ENCODE peak calls at places on chromosomes 5 and 9, in six cellular contexts. K is pancreas; Q is CD8-positive, alpha-beta T cell; P is IMR-90; G is tibial nerve; Y is adrenal gland. T is an unnamed sample. For H3K4me1, the result is how much of the 10 kb centered on the place peaks cover.

GRCh38 chr5:43661102-43661501 is 58.1 kb downstream of the NNT start:
- DNase-seq in K (no peak), Q (no peak), P (peak), G (peak), Y (peak), T (no peak)

GRCh38 chr5:112186401-112186990 is 232.6 kb downstream of the EPB41L4A start:
- DNase-seq in K (no peak), Q (no peak), P (peak), G (peak), Y (no peak), T (no peak)

GRCh38 chr5:33641722-33642505 is 201.1 kb downstream of the TARS1 start:
- DNase-seq in K (peak), Q (no peak), P (peak), G (no peak), Y (no peak), T (no peak)

GRCh38 chr5:71865665-71866320 is 146.7 kb downstream of the CARTPT start:
- DNase-seq in K (no peak), Q (no peak), P (no peak), G (no peak), Y (no peak), T (no peak)

GRCh38 chr5:138705007-138705406 is 48.2 kb upstream of the CTNNA1 start:
- DNase-seq in K (no peak), Q (no peak), P (no peak), G (no peak), Y (no peak), T (no peak)

GRCh38 chr9:93590609-93591234 is 14.3 kb downstream of the PHF2 start:
- DNase-seq in K (no peak), Q (no peak), P (no peak), G (no peak), Y (peak), T (no peak)

GRCh38 chr9:132078369-132079356 is 1.0 kb downstream of the MED27 start:
- DNase-seq in K (no peak), Q (no peak), P (peak), G (peak), Y (peak), T (no peak)

GRCh38 chr9:1267141-1267570 is 217.0 kb downstream of the DMRT2 start:
- DNase-seq in K (no peak), Q (no peak), P (no peak), G (no peak), Y (no peak), T (no peak)

GRCh38 chr9:34623386-34624235 is 3.3 kb upstream of the DCTN3 start:
- DNase-seq in K (no peak), Q (no peak), P (no peak), G (no peak), Y (no peak), T (no peak)

GRCh38 chr5:172910828-172911627 is 48.2 kb upstream of the RPL26L1 start:
- DNase-seq in K (peak), Q (no peak), P (peak), G (peak), Y (peak), T (peak)

GRCh38 chr9:126609191-126609590 is 4.5 kb upstream of the LMX1B start:
- DNase-seq in K (no peak), Q (no peak), P (no peak), G (no peak), Y (no peak), T (no peak)

GRCh38 chr5:57033103-57033502 is 81.2 kb upstream of the MIER3 start:
- DNase-seq in K (no peak), Q (no peak), P (no peak), G (no peak), Y (peak), T (no peak)

GRCh38 chr9:4796988-4797956 is 4.5 kb downstream of the RCL1 start:
- DNase-seq in K (no peak), Q (no peak), P (peak), G (peak), Y (peak), T (no peak)

GRCh38 chr5:159982421-159983173 is 26.3 kb upstream of the TTC1 start:
- DNase-seq in K (no peak), Q (no peak), P (no peak), G (no peak), Y (no peak), T (no peak)

GRCh38 chr9:135857371-135857786 is 50.0 kb downstream of the CAMSAP1 start:
- DNase-seq in K (no peak), Q (no peak), P (peak), G (no peak), Y (no peak), T (no peak)

GRCh38 chr9:5884191-5884590 is 6.5 kb upstream of the MLANA start:
- DNase-seq in K (no peak), Q (no peak), P (no peak), G (no peak), Y (no peak), T (no peak)

GRCh38 chr5:150665044-150665443 is 4.0 kb downstream of the MYOZ3 start:
- DNase-seq in K (no peak), Q (no peak), P (peak), G (no peak), Y (no peak), T (no peak)

GRCh38 chr5:125140855-125141254 is 394.4 kb upstream of the ZNF608 start:
- DNase-seq in K (no peak), Q (no peak), P (peak), G (no peak), Y (no peak), T (no peak)

GRCh38 chr5:100667021-100667671 is 132.0 kb downstream of the FAM174A start:
- DNase-seq in K (no peak), Q (no peak), P (peak), G (peak), Y (no peak), T (no peak)

GRCh38 chr5:43042176-43042625 is 2.1 kb upstream of the ANXA2R start:
- DNase-seq in K (peak), Q (peak), P (peak), G (peak), Y (peak), T (peak)

GRCh38 chr5:42268630-42269029 is 154.6 kb upstream of the GHR start:
- DNase-seq in K (no peak), Q (no peak), P (peak), G (no peak), Y (no peak), T (no peak)

GRCh38 chr9:27865031-27865438 is 291.8 kb upstream of the C9orf72 start:
- DNase-seq in K (no peak), Q (no peak), P (no peak), G (no peak), Y (no peak), T (no peak)

GRCh38 chr5:159341914-159342313 is 11.6 kb upstream of the IL12B start:
- DNase-seq in K (no peak), Q (peak), P (peak), G (peak), Y (peak), T (peak)

GRCh38 chr9:27423919-27424710 is 100.0 kb upstream of the IFNK start:
- DNase-seq in K (no peak), Q (no peak), P (no peak), G (no peak), Y (no peak), T (no peak)

GRCh38 chr5:57795203-57795602 is 312.6 kb upstream of the ACTBL2 start:
- DNase-seq in K (no peak), Q (no peak), P (no peak), G (no peak), Y (no peak), T (no peak)

GRCh38 chr5:73486119-73486899 is 11.9 kb upstream of the BTF3 start:
- DNase-seq in K (no peak), Q (no peak), P (no peak), G (no peak), Y (no peak), T (no peak)

GRCh38 chr9:40926404-40927259 is 201.8 kb downstream of the FOXD4L6 start:
- DNase-seq in K (no peak), Q (no peak), P (no peak), G (no peak), Y (no peak), T (no peak)

GRCh38 chr9:119005162-119005561 is 364.1 kb downstream of the BRINP1 start:
- DNase-seq in K (no peak), Q (no peak), P (no peak), G (no peak), Y (no peak), T (no peak)

GRCh38 chr9:121781143-121781542 is 129.7 kb downstream of the DAB2IP start:
- DNase-seq in K (no peak), Q (no peak), P (no peak), G (no peak), Y (no peak), T (no peak)

GRCh38 chr5:67677422-67677970 is 480.9 kb upstream of the CD180 start:
- DNase-seq in K (no peak), Q (no peak), P (no peak), G (no peak), Y (no peak), T (no peak)

GRCh38 chr5:80318212-80318611 is 1.6 kb upstream of the SPZ1 start:
- DNase-seq in K (no peak), Q (no peak), P (peak), G (peak), Y (no peak), T (no peak)

GRCh38 chr9:23766613-23767012 is 59.4 kb downstream of the ELAVL2 start:
- DNase-seq in K (no peak), Q (no peak), P (no peak), G (no peak), Y (no peak), T (no peak)

GRCh38 chr5:38796739-38797108 is 49.1 kb upstream of the OSMR start:
- DNase-seq in K (no peak), Q (no peak), P (no peak), G (no peak), Y (no peak), T (no peak)

GRCh38 chr5:110321117-110321516 is 405.4 kb downstream of the TMEM232 start:
- DNase-seq in K (no peak), Q (no peak), P (no peak), G (no peak), Y (no peak), T (no peak)

GRCh38 chr5:59317023-59317771 is 576.3 kb downstream of the PDE4D start:
- DNase-seq in K (no peak), Q (no peak), P (peak), G (peak), Y (no peak), T (no peak)

GRCh38 chr9:69867081-69867814 is 46.6 kb downstream of the CFAP95 start:
- DNase-seq in K (no peak), Q (no peak), P (no peak), G (no peak), Y (no peak), T (no peak)

DNA sequence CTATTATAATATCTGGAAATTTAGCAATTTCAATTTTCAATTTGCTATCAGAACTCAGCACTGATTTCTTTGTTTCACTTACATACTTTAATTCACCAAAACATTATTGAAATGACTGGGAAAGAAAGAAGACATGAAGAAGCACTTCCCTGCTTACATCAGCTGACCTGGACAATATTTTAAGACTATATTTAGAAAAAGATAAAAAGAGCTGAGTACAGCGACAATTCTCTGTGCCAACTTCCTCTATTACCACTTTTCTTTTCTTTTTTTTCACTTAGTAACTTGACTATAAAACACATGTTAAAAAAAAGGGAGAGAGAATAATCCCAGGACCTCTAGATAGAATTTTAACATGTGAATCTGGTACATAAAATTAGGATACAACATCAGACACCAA is 35.6 kb downstream of the MEF2C start:
- DNase-seq in K (no peak), Q (no peak), P (no peak), G (no peak), Y (no peak), T (no peak)
- H3K4me1 ChIP-seq in K (under half), Q (under half), P (under half), G (under half), Y (under half), T (half or more)

GRCh38 chr5:177471610-177472356 is 1.7 kb downstream of the DBN1 start:
- DNase-seq in K (peak), Q (peak), P (peak), G (peak), Y (no peak), T (peak)

GRCh38 chr5:177473461-177473991 is at the start of gene DBN1:
- DNase-seq in K (peak), Q (no peak), P (no peak), G (no peak), Y (no peak), T (peak)

GRCh38 chr5:177470759-177471536 is 2.5 kb downstream of the DBN1 start:
- DNase-seq in K (peak), Q (no peak), P (no peak), G (no peak), Y (no peak), T (no peak)

GRCh38 chr5:177474094-177474493 is 660 bp upstream of the DBN1 start:
- DNase-seq in K (no peak), Q (no peak), P (no peak), G (no peak), Y (no peak), T (no peak)

DNA sequence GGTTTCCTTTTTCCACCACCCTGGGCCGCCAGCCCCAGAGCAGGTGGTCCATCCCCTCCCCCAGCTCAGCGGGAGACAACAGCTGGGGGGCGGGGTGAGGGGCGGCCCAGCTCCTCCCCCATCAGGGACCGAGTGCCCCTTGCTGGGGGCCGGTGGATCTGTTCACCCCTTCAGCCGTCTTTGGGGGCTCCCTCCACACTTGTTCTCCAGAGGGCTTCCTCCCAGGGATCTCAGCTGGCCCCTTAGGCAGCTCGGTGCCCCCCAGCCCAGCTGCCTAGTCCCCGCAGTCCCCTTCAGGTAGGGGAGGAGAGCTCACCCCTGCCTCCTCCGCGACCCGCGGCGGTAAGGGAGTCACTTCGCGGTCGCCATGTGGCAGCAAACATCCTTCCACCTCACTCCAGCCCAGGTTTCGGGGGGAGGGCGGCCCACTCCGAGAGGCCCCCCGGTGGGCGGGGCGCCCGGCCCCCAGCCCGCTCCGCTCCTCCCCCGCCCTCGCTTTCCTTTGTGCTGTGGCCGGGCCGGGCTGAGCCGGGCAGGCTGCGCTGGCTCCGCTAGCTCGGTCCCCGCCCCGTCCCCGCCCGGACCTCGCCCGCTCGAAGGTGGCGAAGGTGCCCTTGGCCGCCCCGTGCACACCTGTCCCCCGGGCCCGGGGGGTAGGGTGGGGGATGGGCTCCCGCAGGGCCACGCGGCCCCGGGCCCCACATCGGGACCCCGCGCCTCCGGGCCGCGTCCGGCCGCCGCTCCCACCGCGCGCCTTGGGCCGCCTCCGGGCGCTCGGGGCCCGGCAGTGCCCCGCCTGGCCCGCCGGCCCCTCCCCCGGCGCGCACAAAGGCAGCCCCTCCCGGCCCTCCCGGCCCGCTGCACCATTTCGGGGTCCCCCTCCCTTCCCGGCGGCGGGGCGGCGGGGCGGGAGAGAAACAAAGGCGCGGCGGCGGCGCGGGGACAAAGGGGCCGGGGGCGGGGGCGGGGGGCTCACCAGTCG is 683 bp downstream of the DBN1 start:
- DNase-seq in K (peak), Q (peak), P (no peak), G (no peak), Y (no peak), T (no peak)
- TF ChIP-seq CTCF in K (no peak), Q (no peak), P (no peak), G (no peak), Y (no peak), T (no peak)

GRCh38 chr5:146052780-146053179 is 52.6 kb downstream of the PLAC8L1 start:
- DNase-seq in K (no peak), Q (no peak), P (no peak), G (no peak), Y (no peak), T (no peak)
- H3K4me1 ChIP-seq in K (under half), Q (under half), P (under half), G (under half), Y (under half), T (under half)

DNA sequence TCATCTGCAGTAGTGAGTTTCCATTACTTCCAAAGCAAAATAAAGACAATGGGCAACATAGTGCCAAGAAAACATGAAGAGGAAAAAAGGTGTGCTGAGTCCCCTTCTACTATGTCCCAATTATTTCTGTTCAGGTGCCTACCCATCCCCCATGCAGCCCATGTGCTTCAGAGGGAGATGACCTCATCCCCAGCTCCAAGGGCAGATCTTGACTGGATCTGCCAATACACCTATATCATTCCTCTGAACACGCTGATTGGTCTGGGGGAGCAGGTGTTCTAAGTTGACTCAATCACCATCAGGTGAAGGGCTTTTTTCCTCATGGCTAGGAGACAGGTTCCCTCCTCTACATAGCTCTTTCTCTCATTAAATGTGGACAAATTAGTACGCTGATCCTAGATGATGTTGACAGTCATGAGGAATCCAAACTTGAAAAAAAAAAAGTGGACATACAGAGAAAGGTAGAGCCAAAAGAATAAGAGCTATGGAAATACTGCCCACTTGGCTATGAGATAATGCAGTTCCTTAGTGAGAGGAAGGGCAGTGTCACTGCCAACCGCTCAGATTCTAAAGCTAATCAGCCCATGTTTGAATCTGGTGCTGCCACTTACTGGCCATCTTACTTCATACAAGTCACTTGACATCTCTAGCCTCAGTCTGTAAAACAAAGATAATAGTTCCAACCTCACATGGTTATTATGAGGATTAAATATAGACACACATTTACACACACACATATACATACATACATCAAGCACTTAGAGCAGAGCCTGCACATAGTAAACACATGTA is 23.1 kb downstream of the PRELID2 start:
- DNase-seq in K (no peak), Q (no peak), P (peak), G (peak), Y (peak), T (no peak)
- TF ChIP-seq CTCF in K (no peak), Q (no peak), P (peak), G (no peak), Y (peak), T (peak)

GRCh38 chr9:88978034-88978433 is 13.2 kb upstream of the S1PR3 start:
- DNase-seq in K (no peak), Q (no peak), P (no peak), G (no peak), Y (peak), T (no peak)

GRCh38 chr9:88976888-88977257 is 14.4 kb upstream of the S1PR3 start:
- DNase-seq in K (no peak), Q (no peak), P (no peak), G (no peak), Y (peak), T (no peak)

GRCh38 chr9:88979021-88979420 is 12.2 kb upstream of the S1PR3 start:
- DNase-seq in K (no peak), Q (no peak), P (no peak), G (no peak), Y (no peak), T (no peak)

GRCh38 chr9:88980732-88981336 is 10.4 kb upstream of the S1PR3 start:
- DNase-seq in K (no peak), Q (no peak), P (peak), G (no peak), Y (no peak), T (no peak)

DNA sequence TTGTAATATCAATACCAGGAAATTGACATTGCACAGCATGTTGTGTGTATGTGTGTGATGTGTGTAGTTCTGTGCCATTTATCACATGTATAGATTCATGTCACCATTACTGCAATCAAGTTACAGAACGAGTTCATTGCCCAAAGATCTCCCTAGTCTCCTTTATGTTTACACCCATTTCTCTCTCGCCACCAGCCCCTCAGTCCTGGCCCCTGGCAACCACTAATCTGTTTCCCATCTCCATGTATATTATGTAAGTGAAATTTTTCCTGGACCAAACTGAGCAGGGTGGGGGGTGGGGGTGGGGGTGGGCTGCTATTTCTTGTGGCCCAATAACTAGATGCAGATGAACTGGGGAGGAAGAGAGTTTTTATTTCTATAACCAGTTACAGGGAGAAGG is 11.5 kb upstream of the S1PR3 start:
- DNase-seq in K (no peak), Q (no peak), P (no peak), G (no peak), Y (no peak), T (no peak)
- H3K4me1 ChIP-seq in K (under half), Q (under half), P (under half), G (under half), Y (under half), T (under half)

DNA sequence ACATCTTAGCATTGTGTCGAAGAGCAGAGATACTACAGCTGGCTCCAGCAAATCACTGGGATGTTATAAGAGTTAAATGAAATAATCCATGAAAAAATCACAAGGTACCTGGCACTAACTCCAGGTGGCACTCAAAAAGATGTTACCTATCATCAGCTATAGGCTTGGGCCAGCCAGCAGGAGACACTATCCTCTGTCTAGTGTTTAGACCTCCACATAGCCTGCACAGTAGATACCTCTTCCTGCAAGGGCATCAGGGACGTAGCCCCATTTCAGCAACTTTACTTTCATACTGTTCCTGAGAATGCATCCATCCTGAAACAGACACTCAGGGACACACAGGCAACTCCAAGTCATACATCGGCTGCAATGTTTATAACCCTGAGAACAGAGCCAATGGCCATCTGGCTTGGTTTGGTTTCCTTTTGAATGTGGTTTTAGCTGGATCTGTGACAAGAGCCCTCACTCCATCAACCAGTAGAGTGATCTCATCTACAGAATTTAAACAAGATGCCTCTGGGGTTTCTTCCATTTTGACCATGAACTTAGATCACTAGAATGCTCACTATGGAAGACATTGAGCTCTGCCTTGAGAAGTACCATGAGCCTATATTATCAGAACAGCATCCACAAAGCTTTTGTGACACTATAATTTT is 69.9 kb downstream of the TLE1 start:
- DNase-seq in K (no peak), Q (no peak), P (peak), G (no peak), Y (no peak), T (no peak)
- TF ChIP-seq CTCF in K (no peak), Q (no peak), P (no peak), G (no peak), Y (no peak), T (no peak)